ENCODE peak calls at places on chromosomes 7 and 10, in eight cellular contexts. E is CD4-positive, alpha-beta memory T cell; W is GM12865; U is H1; D is EL; G is NCI-H1105 treated with DMSO at 0.1 percent for 48 hours; Z is HT1080; M is body of pancreas. H is an unnamed sample.

GRCh38 chr10:105085980-105086379 is 444.9 kb downstream of the SORCS3 start:
- DNase-seq in E (no peak), W (no peak), U (no peak), D (no peak), G (no peak), Z (no peak), M (no peak), H (no peak)

GRCh38 chr10:93296151-93296550 is 186.0 kb downstream of the MYOF start:
- DNase-seq in E (no peak), W (no peak), U (no peak), D (no peak), G (no peak), Z (no peak), M (no peak), H (no peak)

GRCh38 chr7:43674559-43675436 is 54.5 kb downstream of the COA1 start:
- DNase-seq in E (no peak), W (no peak), U (no peak), D (peak), G (no peak), Z (peak), M (no peak), H (peak)

GRCh38 chr7:51369746-51370145 is 53.1 kb upstream of the COBL start:
- DNase-seq in E (no peak), W (peak), U (no peak), D (no peak), G (peak), Z (no peak), M (no peak), H (peak)

GRCh38 chr7:125484755-125485154 is 555.1 kb upstream of the POT1 start:
- DNase-seq in E (no peak), W (no peak), U (no peak), D (no peak), G (no peak), Z (no peak), M (no peak), H (no peak)

GRCh38 chr7:2680792-2681490 is 7.1 kb upstream of the AMZ1 start:
- DNase-seq in E (peak), W (peak), U (peak), D (peak), G (peak), Z (peak), M (peak), H (peak)

GRCh38 chr7:7210475-7211237 is 28.3 kb downstream of the C1GALT1 start:
- DNase-seq in E (no peak), W (no peak), U (peak), D (no peak), G (no peak), Z (no peak), M (no peak), H (no peak)

GRCh38 chr7:5472432-5473315 is 49.0 kb upstream of the TNRC18 start:
- DNase-seq in E (no peak), W (no peak), U (no peak), D (no peak), G (peak), Z (no peak), M (no peak), H (no peak)

GRCh38 chr7:141072548-141073172 is 1.2 kb upstream of the TMEM178B start:
- DNase-seq in E (peak), W (peak), U (peak), D (peak), G (peak), Z (peak), M (peak), H (peak)

GRCh38 chr10:118584181-118584954 is 11.1 kb downstream of the PRLHR start:
- DNase-seq in E (no peak), W (no peak), U (no peak), D (peak), G (no peak), Z (peak), M (no peak), H (peak)

GRCh38 chr7:16416289-16417282 is 4.8 kb downstream of the CRPPA start:
- DNase-seq in E (no peak), W (no peak), U (no peak), D (peak), G (no peak), Z (peak), M (peak), H (peak)

GRCh38 chr7:142587578-142588191 is 161.6 kb upstream of the PRSS1 start:
- DNase-seq in E (peak), W (peak), U (no peak), D (peak), G (peak), Z (peak), M (peak), H (peak)

GRCh38 chr10:3775671-3776551 is 9.1 kb downstream of the KLF6 start:
- DNase-seq in E (peak), W (peak), U (peak), D (peak), G (no peak), Z (peak), M (no peak), H (peak)

GRCh38 chr10:133528845-133529575 is 1.8 kb downstream of the CYP2E1 start:
- DNase-seq in E (no peak), W (no peak), U (no peak), D (peak), G (no peak), Z (no peak), M (peak), H (no peak)

GRCh38 chr7:1305873-1306272 is 73.2 kb downstream of the UNCX start:
- DNase-seq in E (no peak), W (no peak), U (no peak), D (no peak), G (no peak), Z (no peak), M (no peak), H (no peak)

H was measured in ELR.